ENCODE peak calls at places on chromosomes 7 and 10, in eight cellular contexts. P is neural progenitor cell, C is COR-L47, N is RWPE1, J is choroid plexus epithelial cell, V is posterior cingulate gyrus, Z is left lobe of liver, W is AG09319. E is an unnamed sample.

GRCh38 chr7:2555121-2556052 is at the start of gene BRAT1:
- DNase-seq in W (peak; percentile 73), C (peak; percentile 91), J (peak; percentile 95), P (peak; percentile 99), Z (peak; percentile 96), N (peak; percentile 99), V (peak; percentile 97), E (peak; percentile 89)

GRCh38 chr10:118471863-118472262 is 123.6 kb downstream of the PRLHR start:
- DNase-seq in Z (no peak), W (peak; percentile 45), J (peak; percentile 4), P (no peak), V (no peak), N (peak; percentile 31), C (no peak), E (peak; percentile 47)

GRCh38 chr10:26445411-26446031 is 7.4 kb downstream of the APBB1IP start:
- DNase-seq in W (peak; percentile 41), V (no peak), C (no peak), J (no peak), N (no peak), P (no peak), Z (no peak), E (no peak)

GRCh38 chr10:5448333-5449048 is 36.1 kb downstream of the NET1 start:
- DNase-seq in V (no peak), W (no peak), P (no peak), Z (no peak), N (no peak), J (no peak), C (no peak), E (no peak)

GRCh38 chr7:29230871-29231345 is 36.3 kb downstream of the CHN2 start:
- DNase-seq in P (no peak), N (no peak), Z (peak; percentile 78), C (no peak), V (no peak), J (no peak), W (no peak), E (no peak)

GRCh38 chr7:116630357-116630756 is 41.6 kb upstream of the MET start:
- DNase-seq in Z (no peak), P (no peak), V (no peak), N (no peak), C (no peak), W (no peak), J (no peak), E (no peak)

GRCh38 chr7:157596026-157596425 is 259.2 kb downstream of the DNAJB6 start:
- DNase-seq in J (no peak), V (no peak), P (no peak), Z (no peak), C (no peak), W (no peak), N (no peak), E (no peak)

GRCh38 chr10:114766470-114766869 is 55.1 kb upstream of the FHIP2A start:
- DNase-seq in V (no peak), W (no peak), C (no peak), N (no peak), P (no peak), J (no peak), Z (no peak), E (no peak)

GRCh38 chr7:5396542-5396941 is 27.1 kb downstream of the TNRC18 start:
- DNase-seq in N (peak; percentile 79), J (peak; percentile 22), W (no peak), P (no peak), C (no peak), Z (peak; percentile 58), V (peak; percentile 52), E (no peak)

GRCh38 chr7:81491573-81491972 is 278.3 kb downstream of the HGF start:
- DNase-seq in C (no peak), N (no peak), V (no peak), P (no peak), W (no peak), Z (no peak), J (no peak), E (no peak)

GRCh38 chr7:80900583-80901576 is 18.0 kb downstream of the SEMA3C start:
- DNase-seq in J (peak; percentile 89), W (no peak), C (no peak), N (peak; percentile 38), V (no peak), Z (no peak), P (no peak), E (peak; percentile 88)

GRCh38 chr7:8719102-8719501 is 285.7 kb downstream of the NXPH1 start:
- DNase-seq in C (no peak), V (no peak), J (no peak), P (no peak), Z (peak; percentile 63), N (no peak), W (no peak), E (no peak)

GRCh38 chr7:138478499-138478908 is 18.4 kb downstream of the TRIM24 start:
- DNase-seq in Z (no peak), J (no peak), C (no peak), W (no peak), P (no peak), N (no peak), V (no peak), E (no peak)

GRCh38 chr10:112027881-112028280 is 155.7 kb downstream of the GPAM start:
- DNase-seq in Z (no peak), W (no peak), J (no peak), C (no peak), N (no peak), P (no peak), V (no peak), E (no peak)

GRCh38 chr7:73718905-73719805 is at the start of gene STX1A:
- DNase-seq in C (peak; percentile 71), V (peak; percentile 75), W (no peak), J (peak; percentile 74), N (peak; percentile 87), Z (peak; percentile 79), P (peak; percentile 92), E (peak; percentile 58)

GRCh38 chr10:62233494-62234283 is 35.0 kb downstream of the RTKN2 start:
- DNase-seq in N (no peak), J (peak; percentile 60), V (no peak), C (no peak), W (no peak), Z (no peak), P (no peak), E (peak; percentile 48)

E was measured in fibroblast of the aortic adventitia.